ENCODE peak calls at places on chromosomes 13 and 19, in five cellular contexts. One of them, this sample, is unnamed.

GRCh38 chr13:92384410-92384809 is 842.2 kb upstream of the GPC6 start:
- DNase-seq in right atrium auricular region: no peak
- DNase-seq in stimulated activated CD4-positive, alpha-beta T cell treated with anti-CD3 and anti-CD28 coated beads, Interleukin-4, amount 100 ng/mL, for 4 hours: no peak
- DNase-seq in H1: no peak
- DNase-seq in NCI-H510A treated with DMSO at 0.1 percent for 48 hours: no peak
- DNase-seq in this sample: no peak

GRCh38 chr19:55333870-55334269 is 5.8 kb upstream of the KMT5C start:
- DNase-seq in H1: no peak
- DNase-seq in right atrium auricular region: no peak
- DNase-seq in stimulated activated CD4-positive, alpha-beta T cell treated with anti-CD3 and anti-CD28 coated beads, Interleukin-4, amount 100 ng/mL, for 4 hours: no peak
- DNase-seq in NCI-H510A treated with DMSO at 0.1 percent for 48 hours: no peak
- DNase-seq in this sample: no peak

GRCh38 chr19:44807162-44807561 is 1.7 kb upstream of the BCAM start:
- DNase-seq in H1: no peak
- DNase-seq in NCI-H510A treated with DMSO at 0.1 percent for 48 hours: peak
- DNase-seq in right atrium auricular region: no peak
- DNase-seq in stimulated activated CD4-positive, alpha-beta T cell treated with anti-CD3 and anti-CD28 coated beads, Interleukin-4, amount 100 ng/mL, for 4 hours: no peak
- DNase-seq in this sample: no peak

GRCh38 chr13:81223784-81224501 is 883.0 kb upstream of the SPRY2 start:
- DNase-seq in H1: no peak
- DNase-seq in right atrium auricular region: no peak
- DNase-seq in NCI-H510A treated with DMSO at 0.1 percent for 48 hours: no peak
- DNase-seq in stimulated activated CD4-positive, alpha-beta T cell treated with anti-CD3 and anti-CD28 coated beads, Interleukin-4, amount 100 ng/mL, for 4 hours: no peak
- DNase-seq in this sample: no peak

GRCh38 chr13:24763596-24764275 is at the start of gene RNF17:
- DNase-seq in right atrium auricular region: no peak
- DNase-seq in NCI-H510A treated with DMSO at 0.1 percent for 48 hours: no peak
- DNase-seq in stimulated activated CD4-positive, alpha-beta T cell treated with anti-CD3 and anti-CD28 coated beads, Interleukin-4, amount 100 ng/mL, for 4 hours: no peak
- DNase-seq in H1: no peak
- DNase-seq in this sample: no peak

GRCh38 chr19:38634757-38635482 is 12.5 kb upstream of the ACTN4 start:
- DNase-seq in right atrium auricular region: peak
- DNase-seq in NCI-H510A treated with DMSO at 0.1 percent for 48 hours: peak
- DNase-seq in H1: peak
- DNase-seq in stimulated activated CD4-positive, alpha-beta T cell treated with anti-CD3 and anti-CD28 coated beads, Interleukin-4, amount 100 ng/mL, for 4 hours: peak
- DNase-seq in this sample: peak

GRCh38 chr13:96772426-96772825 is 221.8 kb downstream of the OXGR1 start:
- DNase-seq in NCI-H510A treated with DMSO at 0.1 percent for 48 hours: no peak
- DNase-seq in stimulated activated CD4-positive, alpha-beta T cell treated with anti-CD3 and anti-CD28 coated beads, Interleukin-4, amount 100 ng/mL, for 4 hours: no peak
- DNase-seq in H1: no peak
- DNase-seq in right atrium auricular region: no peak
- DNase-seq in this sample: no peak

GRCh38 chr19:17240062-17240854 is 5.5 kb downstream of the NR2F6 start:
- DNase-seq in NCI-H510A treated with DMSO at 0.1 percent for 48 hours: no peak
- DNase-seq in H1: no peak
- DNase-seq in right atrium auricular region: no peak
- DNase-seq in stimulated activated CD4-positive, alpha-beta T cell treated with anti-CD3 and anti-CD28 coated beads, Interleukin-4, amount 100 ng/mL, for 4 hours: no peak
- DNase-seq in this sample: no peak

GRCh38 chr19:12047868-12048267 is 4.9 kb downstream of the ZNF878 start:
- DNase-seq in H1: no peak
- DNase-seq in right atrium auricular region: no peak
- DNase-seq in NCI-H510A treated with DMSO at 0.1 percent for 48 hours: no peak
- DNase-seq in stimulated activated CD4-positive, alpha-beta T cell treated with anti-CD3 and anti-CD28 coated beads, Interleukin-4, amount 100 ng/mL, for 4 hours: no peak
- DNase-seq in this sample: no peak

GRCh38 chr19:46408611-46409039 is 4.7 kb downstream of the CCDC8 start:
- DNase-seq in H1: no peak
- DNase-seq in NCI-H510A treated with DMSO at 0.1 percent for 48 hours: peak
- DNase-seq in right atrium auricular region: peak
- DNase-seq in stimulated activated CD4-positive, alpha-beta T cell treated with anti-CD3 and anti-CD28 coated beads, Interleukin-4, amount 100 ng/mL, for 4 hours: no peak
- DNase-seq in this sample: no peak

GRCh38 chr13:21043898-21044297 is 17.5 kb downstream of the LATS2 start:
- DNase-seq in stimulated activated CD4-positive, alpha-beta T cell treated with anti-CD3 and anti-CD28 coated beads, Interleukin-4, amount 100 ng/mL, for 4 hours: no peak
- DNase-seq in H1: no peak
- DNase-seq in right atrium auricular region: no peak
- DNase-seq in NCI-H510A treated with DMSO at 0.1 percent for 48 hours: no peak
- DNase-seq in this sample: no peak

GRCh38 chr19:6521718-6522646 is 8.8 kb upstream of the TNFSF9 start:
- DNase-seq in stimulated activated CD4-positive, alpha-beta T cell treated with anti-CD3 and anti-CD28 coated beads, Interleukin-4, amount 100 ng/mL, for 4 hours: peak
- DNase-seq in right atrium auricular region: no peak
- DNase-seq in NCI-H510A treated with DMSO at 0.1 percent for 48 hours: no peak
- DNase-seq in H1: no peak
- DNase-seq in this sample: peak

GRCh38 chr19:55106591-55106990 is 10.8 kb downstream of the PPP1R12C start:
- DNase-seq in right atrium auricular region: no peak
- DNase-seq in NCI-H510A treated with DMSO at 0.1 percent for 48 hours: no peak
- DNase-seq in stimulated activated CD4-positive, alpha-beta T cell treated with anti-CD3 and anti-CD28 coated beads, Interleukin-4, amount 100 ng/mL, for 4 hours: no peak
- DNase-seq in H1: no peak
- DNase-seq in this sample: no peak

GRCh38 chr13:114108141-114108761 is 24.2 kb downstream of the RASA3 start:
- DNase-seq in H1: no peak
- DNase-seq in right atrium auricular region: peak
- DNase-seq in stimulated activated CD4-positive, alpha-beta T cell treated with anti-CD3 and anti-CD28 coated beads, Interleukin-4, amount 100 ng/mL, for 4 hours: no peak
- DNase-seq in NCI-H510A treated with DMSO at 0.1 percent for 48 hours: no peak
- DNase-seq in this sample: no peak

GRCh38 chr19:4715529-4716221 is 8.0 kb downstream of the DPP9 start:
- DNase-seq in H1: no peak
- DNase-seq in right atrium auricular region: peak
- DNase-seq in stimulated activated CD4-positive, alpha-beta T cell treated with anti-CD3 and anti-CD28 coated beads, Interleukin-4, amount 100 ng/mL, for 4 hours: no peak
- DNase-seq in NCI-H510A treated with DMSO at 0.1 percent for 48 hours: no peak
- DNase-seq in this sample: no peak

GRCh38 chr19:3492919-3493318 is 7.6 kb downstream of the DOHH start:
- DNase-seq in stimulated activated CD4-positive, alpha-beta T cell treated with anti-CD3 and anti-CD28 coated beads, Interleukin-4, amount 100 ng/mL, for 4 hours: no peak
- DNase-seq in NCI-H510A treated with DMSO at 0.1 percent for 48 hours: no peak
- DNase-seq in H1: no peak
- DNase-seq in right atrium auricular region: no peak
- DNase-seq in this sample: no peak

GRCh38 chr13:24675806-24676570 is 4.2 kb upstream of the ATP12A start:
- DNase-seq in stimulated activated CD4-positive, alpha-beta T cell treated with anti-CD3 and anti-CD28 coated beads, Interleukin-4, amount 100 ng/mL, for 4 hours: no peak
- DNase-seq in right atrium auricular region: no peak
- DNase-seq in NCI-H510A treated with DMSO at 0.1 percent for 48 hours: no peak
- DNase-seq in H1: no peak
- DNase-seq in this sample: no peak

GRCh38 chr13:50676602-50677001 is 166.9 kb downstream of the DLEU7 start:
- DNase-seq in NCI-H510A treated with DMSO at 0.1 percent for 48 hours: no peak
- DNase-seq in stimulated activated CD4-positive, alpha-beta T cell treated with anti-CD3 and anti-CD28 coated beads, Interleukin-4, amount 100 ng/mL, for 4 hours: no peak
- DNase-seq in H1: no peak
- DNase-seq in right atrium auricular region: no peak
- DNase-seq in this sample: no peak

GRCh38 chr19:30742539-30742938 is 370.4 kb downstream of the ZNF536 start:
- DNase-seq in right atrium auricular region: peak
- DNase-seq in stimulated activated CD4-positive, alpha-beta T cell treated with anti-CD3 and anti-CD28 coated beads, Interleukin-4, amount 100 ng/mL, for 4 hours: no peak
- DNase-seq in NCI-H510A treated with DMSO at 0.1 percent for 48 hours: no peak
- DNase-seq in H1: no peak
- DNase-seq in this sample: no peak

GRCh38 chr13:25153736-25154135 is 18.4 kb downstream of the AMER2 start:
- DNase-seq in NCI-H510A treated with DMSO at 0.1 percent for 48 hours: no peak
- DNase-seq in H1: no peak
- DNase-seq in stimulated activated CD4-positive, alpha-beta T cell treated with anti-CD3 and anti-CD28 coated beads, Interleukin-4, amount 100 ng/mL, for 4 hours: no peak
- DNase-seq in right atrium auricular region: no peak
- DNase-seq in this sample: no peak

GRCh38 chr19:35208121-35208520 is 20.4 kb downstream of the FAM187B start:
- DNase-seq in right atrium auricular region: no peak
- DNase-seq in stimulated activated CD4-positive, alpha-beta T cell treated with anti-CD3 and anti-CD28 coated beads, Interleukin-4, amount 100 ng/mL, for 4 hours: no peak
- DNase-seq in H1: no peak
- DNase-seq in NCI-H510A treated with DMSO at 0.1 percent for 48 hours: no peak
- DNase-seq in this sample: no peak

GRCh38 chr19:48696353-48697010 is 711 bp downstream of the FUT2 start:
- DNase-seq in H1: peak
- DNase-seq in right atrium auricular region: no peak
- DNase-seq in stimulated activated CD4-positive, alpha-beta T cell treated with anti-CD3 and anti-CD28 coated beads, Interleukin-4, amount 100 ng/mL, for 4 hours: no peak
- DNase-seq in NCI-H510A treated with DMSO at 0.1 percent for 48 hours: no peak
- DNase-seq in this sample: no peak

GRCh38 chr19:8069116-8069973 is 16.8 kb downstream of the CCL25 start:
- DNase-seq in NCI-H510A treated with DMSO at 0.1 percent for 48 hours: peak
- DNase-seq in H1: peak
- DNase-seq in right atrium auricular region: no peak
- DNase-seq in stimulated activated CD4-positive, alpha-beta T cell treated with anti-CD3 and anti-CD28 coated beads, Interleukin-4, amount 100 ng/mL, for 4 hours: no peak
- DNase-seq in this sample: no peak